ENCODE peak calls at places on chromosomes 4 and X, in five cellular contexts. L is mesenchymal stem cell, S is H9, X is neuronal stem cell, B is trophoblast cell. T is an unnamed sample.

GRCh38 chr4:106659386-106659785 is 290.8 kb upstream of the GIMD1 start:
- DNase-seq in B (no peak), L (peak; percentile 28), S (no peak), X (no peak), T (no peak)

GRCh38 chr4:74418063-74418670 is 26.8 kb upstream of the AREG start:
- DNase-seq in S (no peak), X (no peak), B (no peak), L (peak; percentile 70), T (no peak)

GRCh38 chr4:134628074-134628473 is 426.5 kb upstream of the PABPC4L start:
- DNase-seq in X (no peak), B (no peak), S (no peak), L (no peak), T (no peak)

GRCh38 chrX:2707334-2707760 is 16.3 kb downstream of the CD99 start:
- DNase-seq in X (no peak), B (peak; percentile 88), L (peak; percentile 99), S (peak; percentile 76), T (no peak)

GRCh38 chrX:120213438-120214265 is 37.0 kb upstream of the ZBTB33 start:
- DNase-seq in S (peak; percentile 69), B (peak; percentile 77), L (peak; percentile 58), X (peak; percentile 47), T (peak; percentile 17)

GRCh38 chr4:139419388-139419914 is 34.5 kb upstream of the RAB33B start:
- DNase-seq in L (peak; percentile 63), X (no peak), B (peak; percentile 84), S (no peak), T (no peak)

GRCh38 chr4:16125571-16126445 is 42.0 kb upstream of the PROM1 start:
- DNase-seq in S (no peak), X (no peak), L (no peak), B (peak; percentile 68), T (no peak)

GRCh38 chr4:3420606-3420955 is 21.2 kb upstream of the HGFAC start:
- DNase-seq in L (no peak), S (no peak), B (no peak), X (no peak), T (no peak)

GRCh38 chr4:42345962-42346544 is 51.2 kb upstream of the SHISA3 start:
- DNase-seq in X (no peak), L (no peak), S (no peak), B (no peak), T (no peak)

GRCh38 chr4:107133965-107134364 is 97.9 kb upstream of the DKK2 start:
- DNase-seq in S (no peak), B (no peak), X (no peak), L (no peak), T (no peak)

GRCh38 chr4:154507170-154507569 is 15.6 kb upstream of the DCHS2 start:
- DNase-seq in L (no peak), B (peak; percentile 49), S (no peak), X (no peak), T (no peak)

GRCh38 chrX:153366119-153366518 is 32.2 kb downstream of the ZNF275 start:
- DNase-seq in X (no peak), B (no peak), L (no peak), S (no peak), T (no peak)

GRCh38 chr4:40241936-40242590 is 45.2 kb downstream of the RHOH start:
- DNase-seq in X (no peak), B (peak; percentile 72), L (no peak), S (no peak), T (no peak)

GRCh38 chr4:71229477-71230257 is 109.2 kb upstream of the SLC4A4 start:
- DNase-seq in S (peak; percentile 36), B (peak; percentile 52), L (peak; percentile 71), X (peak; percentile 30), T (no peak)

GRCh38 chr4:53479731-53480525 is 102.5 kb downstream of the FIP1L1 start:
- DNase-seq in X (no peak), L (no peak), B (no peak), S (no peak), T (no peak)

GRCh38 chr4:159227984-159228383 is 125.1 kb downstream of the RAPGEF2 start:
- DNase-seq in S (peak; percentile 41), X (peak; percentile 43), B (peak; percentile 75), L (peak; percentile 86), T (no peak)

DNA sequence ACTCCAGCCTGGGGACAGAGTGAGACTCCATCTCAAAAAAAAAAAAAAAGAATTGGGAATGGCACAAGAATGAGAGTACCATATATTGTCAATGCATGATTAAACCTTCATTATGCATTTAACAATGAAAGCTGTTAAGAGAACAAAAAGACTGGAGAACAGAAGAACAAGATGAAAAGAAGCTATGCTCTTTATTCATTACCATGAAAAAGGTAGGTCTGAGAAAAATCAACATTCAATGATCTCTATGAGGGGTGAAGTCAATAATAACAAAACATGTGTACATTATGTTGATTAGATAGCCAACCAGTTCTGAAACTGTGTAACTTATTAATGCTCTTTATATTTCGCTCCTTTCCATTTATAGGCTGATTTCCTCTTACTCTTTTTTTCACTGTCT is 100.9 kb downstream of the BRWD3 start:
- DNase-seq in X (no peak), B (no peak), S (no peak), L (no peak), T (no peak)
- H2BK12ac ChIP-seq in X (no peak overlapping the region), B (no peak overlapping the region), S (no peak overlapping the region), L (no peak overlapping the region), T (no peak overlapping the region)

GRCh38 chr4:982291-982690 is 4.6 kb upstream of the IDUA start:
- DNase-seq in B (no peak), S (no peak), X (no peak), L (no peak), T (no peak)

GRCh38 chr4:985123-985830 is 1.6 kb upstream of the IDUA start:
- DNase-seq in S (peak; percentile 88), L (peak; percentile 67), X (no peak), B (peak; percentile 53), T (peak; percentile 87)

GRCh38 chr4:986428-986948 is 356 bp upstream of the IDUA start:
- DNase-seq in L (no peak), X (peak; percentile 49), B (no peak), S (no peak), T (no peak)

GRCh38 chr4:984336-985054 is 2.3 kb upstream of the IDUA start:
- DNase-seq in B (peak; percentile 41), L (no peak), X (no peak), S (no peak), T (no peak)

GRCh38 chr4:982814-983213 is 4.0 kb upstream of the IDUA start:
- DNase-seq in L (no peak), B (no peak), X (no peak), S (no peak), T (no peak)
- H2BK12ac ChIP-seq in L (no peak overlapping the region), B (no peak overlapping the region), X (no peak overlapping the region), S (no peak overlapping the region), T (no peak overlapping the region)

DNA sequence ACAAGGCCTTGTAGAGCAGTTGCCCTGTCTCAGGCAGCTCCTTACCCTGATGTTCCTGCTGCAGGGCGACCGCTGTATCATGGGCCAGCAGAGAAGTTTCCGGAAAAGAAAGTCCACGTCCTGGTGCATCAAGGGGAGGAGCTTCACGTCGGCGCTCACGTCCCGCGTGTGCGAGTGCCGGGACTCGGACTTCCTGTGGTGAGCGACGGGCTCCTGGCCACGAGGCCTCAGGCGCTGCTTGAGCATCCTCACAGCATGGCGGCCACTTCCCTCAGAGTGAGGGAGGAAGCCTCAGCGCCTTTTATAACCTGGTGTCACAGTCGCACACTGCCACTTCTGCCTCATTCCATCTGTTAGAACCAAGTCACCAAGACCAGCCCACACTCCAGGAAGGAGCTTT is 225.5 kb downstream of the AFAP1 start:
- DNase-seq in S (no peak), B (no peak), X (no peak), L (no peak), T (no peak)
- H2BK12ac ChIP-seq in S (no peak overlapping the region), B (no peak overlapping the region), X (no peak overlapping the region), L (no peak overlapping the region), T (no peak overlapping the region)

GRCh38 chrX:63673896-63674295 is 111.1 kb downstream of the ARHGEF9 start:
- DNase-seq in S (no peak), X (no peak), L (no peak), B (no peak), T (no peak)
- H2BK12ac ChIP-seq in S (no peak overlapping the region), X (no peak overlapping the region), L (no peak overlapping the region), B (no peak overlapping the region), T (no peak overlapping the region)

DNA sequence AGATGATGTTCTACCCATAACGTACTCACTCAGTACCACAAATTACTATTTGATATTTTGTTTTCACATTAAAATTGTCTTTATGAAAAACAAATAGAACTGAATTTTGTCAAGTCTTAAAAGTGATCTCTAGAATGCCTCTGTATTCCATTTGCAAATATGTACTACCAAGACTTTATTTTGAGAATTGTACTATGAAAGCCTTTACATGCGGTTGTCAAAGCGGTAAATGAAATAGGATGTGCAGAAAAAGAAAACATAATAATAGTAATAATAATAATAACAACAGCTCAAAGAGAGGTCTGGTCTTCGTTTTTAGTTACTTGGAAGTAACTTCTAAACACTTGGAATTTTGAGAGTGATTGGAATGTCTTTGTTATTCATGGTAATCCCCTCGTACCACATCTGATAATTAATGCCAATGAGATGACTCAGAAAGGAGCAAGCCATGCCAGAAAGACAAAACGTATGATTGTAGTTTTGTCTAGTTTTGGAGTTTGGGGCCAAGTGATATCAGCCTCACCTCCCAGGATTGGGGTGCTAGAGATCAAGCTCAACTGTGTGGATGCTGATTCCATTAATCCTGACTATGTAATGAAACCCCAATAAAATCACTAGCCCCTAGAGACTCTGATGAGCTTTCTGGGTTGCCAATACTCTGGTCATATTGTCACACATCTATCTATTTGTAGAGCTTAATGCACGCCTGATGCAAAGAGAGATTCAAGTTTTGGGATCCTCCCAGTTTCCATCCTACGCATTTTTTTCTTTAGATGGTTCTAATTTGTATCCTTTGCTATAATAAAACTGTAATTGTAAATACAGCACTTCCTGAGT is 20.2 kb upstream of the CTSO start:
- DNase-seq in B (peak; percentile 9), X (no peak), L (peak; percentile 25), S (no peak), T (no peak)
- H2BK12ac ChIP-seq in B (peak overlapping the region; percentile 50), X (no peak overlapping the region), L (no peak overlapping the region), S (no peak overlapping the region), T (no peak overlapping the region)

DNA sequence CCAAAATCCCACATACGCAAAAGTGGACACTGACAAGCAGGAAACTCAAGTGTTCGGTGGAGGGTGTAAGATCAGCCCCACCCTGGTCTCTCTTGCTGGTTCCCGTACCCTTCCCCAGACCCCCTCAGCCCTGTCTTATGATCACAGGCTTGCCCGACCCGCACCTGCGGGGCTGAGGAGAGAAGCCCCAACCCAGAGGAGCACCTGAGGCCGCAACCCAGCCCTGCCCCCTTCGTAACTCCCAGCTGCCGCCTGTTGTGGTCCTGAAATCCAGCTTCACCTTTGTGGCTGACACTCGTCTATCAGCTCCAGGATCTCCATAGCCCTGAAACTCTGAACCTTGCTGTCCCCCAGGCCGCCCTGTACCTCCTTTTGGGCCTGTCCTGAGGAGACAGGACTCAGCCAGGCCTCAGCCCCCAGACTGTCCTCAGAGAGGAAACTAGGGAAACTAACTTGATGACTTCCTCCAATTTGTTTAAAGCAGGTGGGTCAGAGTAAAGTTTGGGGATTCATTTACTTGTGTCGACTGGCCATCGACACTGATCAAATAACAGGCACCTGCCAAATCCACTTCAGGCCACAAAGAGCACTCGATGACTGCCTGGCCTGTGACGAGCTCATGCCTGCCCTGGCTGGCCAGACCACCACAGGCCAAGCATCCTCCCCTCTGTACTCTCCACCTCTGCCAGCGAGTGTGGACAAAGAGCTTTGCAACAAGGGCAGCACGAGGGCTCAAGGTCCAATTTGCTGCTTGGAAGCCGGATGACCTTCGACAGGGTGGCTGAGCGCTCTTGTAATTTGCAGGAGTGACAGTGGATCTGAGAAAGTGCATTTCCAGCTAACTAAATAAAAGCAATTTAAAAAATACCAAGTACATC is 19.3 kb downstream of the DCTD start:
- DNase-seq in X (no peak), B (no peak), S (no peak), L (no peak), T (peak; percentile 45)
- H2BK12ac ChIP-seq in X (no peak overlapping the region), B (no peak overlapping the region), S (no peak overlapping the region), L (no peak overlapping the region), T (no peak overlapping the region)